ENCODE peak calls at places on chromosomes 12 and 14, in nine cellular contexts. R is COR-L47; W is NCI-H1417; X is stimulated activated effector memory CD8-positive, alpha-beta T cell treated with anti-CD3 and anti-CD28 coated beads, Interleukin-12 subunit alpha, Interleukin-12 subunit beta, amount 100 ng/mL, for 72 hours; Z is NCI-H226; E is heart left ventricle; Q is activated CD4-positive, alpha-beta T cell treated with anti-CD3 and anti-CD28 coated beads, Interleukin-2, amount 50 U/mL, for 48 hours; M is mucosa of descending colon; P is DMS79 treated with DMSO at 0.1 percent for 48 hours. F is an unnamed sample.

GRCh38 chr14:56716705-56717104 is 93.6 kb downstream of the OTX2 start:
- DNase-seq in W (no peak), P (no peak), Q (no peak), R (no peak), X (no peak), M (no peak), E (no peak), Z (no peak), F (no peak)

GRCh38 chr12:53078425-53079225 is 565 bp downstream of the SPRYD3 start:
- DNase-seq in W (no peak), R (peak; percentile 58), M (no peak), Z (no peak), P (peak; percentile 65), E (no peak), X (no peak), Q (no peak), F (no peak)

GRCh38 chr12:120234643-120235368 is 30.7 kb downstream of the PXN start:
- DNase-seq in M (peak; percentile 83), X (no peak), Z (peak; percentile 65), P (peak; percentile 18), W (peak; percentile 47), Q (no peak), E (peak; percentile 88), R (peak; percentile 35), F (peak; percentile 86)

GRCh38 chr14:105938055-105938863 is 411.9 kb downstream of the TMEM121 start:
- DNase-seq in Q (no peak), R (no peak), W (no peak), Z (no peak), X (no peak), P (no peak), M (no peak), E (no peak), F (no peak)

GRCh38 chr14:44446965-44447364 is 60.1 kb downstream of the FSCB start:
- DNase-seq in Z (no peak), Q (no peak), W (no peak), R (no peak), P (no peak), M (no peak), X (no peak), E (no peak), F (no peak)

GRCh38 chr12:106113446-106114083 is 25.2 kb downstream of the NUAK1 start:
- DNase-seq in R (no peak), M (no peak), Z (peak; percentile 42), X (no peak), P (no peak), E (no peak), W (peak; percentile 61), Q (no peak), F (no peak)

GRCh38 chr12:6852651-6853354 is 853 bp downstream of the USP5 start:
- DNase-seq in Z (peak; percentile 87), Q (peak; percentile 80), R (no peak), E (no peak), X (peak; percentile 75), W (peak; percentile 68), P (peak; percentile 24), M (peak; percentile 72), F (peak; percentile 52)

GRCh38 chr14:106841701-106842100 is 1315.3 kb downstream of the TMEM121 start:
- DNase-seq in Z (no peak), Q (no peak), M (no peak), W (no peak), P (no peak), E (no peak), R (no peak), X (no peak), F (no peak)

GRCh38 chr12:3712209-3712992 is 40.5 kb downstream of the CRACR2A start:
- DNase-seq in E (no peak), P (no peak), W (peak; percentile 21), M (no peak), X (no peak), Q (no peak), Z (no peak), R (no peak), F (no peak)

GRCh38 chr12:65327207-65328076 is 49.0 kb downstream of the MSRB3 start:
- DNase-seq in E (no peak), X (no peak), P (no peak), R (no peak), Q (no peak), M (no peak), Z (no peak), W (no peak), F (no peak)

F was measured in pancreas.